ENCODE peak calls at places on chromosomes 13 and 19, in nine cellular contexts. G, M, X, N, D, K, R, O and H are unnamed samples.

GRCh38 chr13:37748913-37749312 is 120.7 kb downstream of the TRPC4 start:
- DNase-seq in M (no peak), D (no peak), K (no peak), N (no peak), O (no peak), G (no peak), X (no peak), R (no peak), H (no peak)

GRCh38 chr13:23140492-23140891 is 40.3 kb upstream of the SGCG start:
- DNase-seq in M (no peak), R (peak), G (no peak), X (no peak), D (no peak), K (no peak), N (no peak), O (peak), H (no peak)

GRCh38 chr19:10501971-10502523 is 1.1 kb downstream of the KEAP1 start:
- DNase-seq in R (no peak), M (peak), N (no peak), D (peak), X (peak), K (no peak), G (peak), O (peak), H (no peak)

GRCh38 chr19:40695881-40696280 is 5.4 kb upstream of the NUMBL start:
- DNase-seq in N (no peak), R (no peak), D (no peak), X (no peak), G (no peak), M (no peak), K (no peak), O (no peak), H (no peak)

GRCh38 chr13:112859817-112860190 is 109.2 kb upstream of the MCF2L start:
- DNase-seq in X (peak), N (no peak), K (no peak), M (no peak), O (peak), D (no peak), R (peak), G (no peak), H (no peak)

GRCh38 chr13:105990256-105990958 is 545.1 kb downstream of the EFNB2 start:
- DNase-seq in M (no peak), X (no peak), R (no peak), N (no peak), K (no peak), G (no peak), O (peak), D (no peak), H (no peak)

GRCh38 chr13:24052547-24052981 is 108.0 kb upstream of the SPATA13 start:
- DNase-seq in X (peak), O (peak), D (no peak), N (no peak), R (no peak), M (no peak), G (no peak), K (no peak), H (no peak)

GRCh38 chr19:18541258-18541991 is 1.9 kb downstream of the FKBP8 start:
- DNase-seq in M (no peak), G (no peak), K (no peak), O (no peak), N (no peak), X (no peak), R (no peak), D (no peak), H (no peak)

GRCh38 chr19:44817725-44818469 is 9.0 kb downstream of the BCAM start:
- DNase-seq in G (no peak), D (no peak), M (no peak), N (no peak), X (no peak), K (no peak), R (no peak), O (no peak), H (no peak)

GRCh38 chr19:31261651-31262331 is 87.4 kb downstream of the TSHZ3 start:
- DNase-seq in N (no peak), X (peak), M (no peak), D (no peak), G (no peak), O (no peak), K (no peak), R (no peak), H (no peak)

GRCh38 chr19:42226886-42227285 is 6.8 kb downstream of the ZNF526 start:
- DNase-seq in D (no peak), X (no peak), N (no peak), R (no peak), K (no peak), G (no peak), M (no peak), O (peak), H (no peak)

GRCh38 chr19:28606269-28607032 is 606.5 kb downstream of the UQCRFS1 start:
- DNase-seq in M (no peak), K (no peak), R (no peak), G (no peak), X (no peak), N (no peak), O (no peak), D (no peak), H (no peak)

GRCh38 chr19:19405919-19406877 is 723 bp downstream of the GATAD2A start:
- DNase-seq in D (no peak), O (peak), X (peak), R (peak), N (no peak), K (peak), M (no peak), G (peak), H (no peak)

GRCh38 chr19:19345970-19346369 is 25.3 kb downstream of the MAU2 start:
- DNase-seq in O (no peak), N (no peak), M (no peak), D (no peak), R (no peak), X (no peak), G (no peak), K (no peak), H (no peak)

GRCh38 chr13:96089749-96090239 is at the start of gene HS6ST3:
- DNase-seq in M (no peak), X (peak), G (no peak), D (no peak), R (no peak), K (no peak), N (no peak), O (no peak), H (no peak)

GRCh38 chr13:30664689-30665088 is 47.0 kb downstream of the USPL1 start:
- DNase-seq in D (no peak), X (no peak), N (no peak), G (no peak), O (no peak), M (no peak), K (no peak), R (no peak), H (no peak)

GRCh38 chr19:50159078-50159477 is 4.0 kb downstream of the IZUMO2 start:
- DNase-seq in D (no peak), X (no peak), K (no peak), R (no peak), N (no peak), G (no peak), O (no peak), M (no peak), H (no peak)

GRCh38 chr19:38274734-38275133 is 10.4 kb downstream of the SPINT2 start:
- DNase-seq in D (peak), O (no peak), R (no peak), M (no peak), K (no peak), G (no peak), X (no peak), N (no peak), H (no peak)